ENCODE peak calls at places on chromosomes 11 and 22, in five cellular contexts. One of them, this sample, is unnamed.

GRCh38 chr11:69654660-69655478 is 13.9 kb downstream of the CCND1 start:
- DNase-seq in esophagus squamous epithelium: no peak
- DNase-seq in skeletal muscle cell: no peak
- DNase-seq in epithelial cell of prostate: no peak
- DNase-seq in HEK293T: no peak
- DNase-seq in this sample: no peak

GRCh38 chr22:28366856-28367255 is 312.8 kb downstream of the TTC28 start:
- DNase-seq in esophagus squamous epithelium: no peak
- DNase-seq in epithelial cell of prostate: no peak
- DNase-seq in skeletal muscle cell: no peak
- DNase-seq in HEK293T: no peak
- DNase-seq in this sample: no peak

GRCh38 chr22:42912049-42912448 is 55.0 kb upstream of the ARFGAP3 start:
- DNase-seq in esophagus squamous epithelium: no peak
- DNase-seq in epithelial cell of prostate: no peak
- DNase-seq in skeletal muscle cell: no peak
- DNase-seq in HEK293T: no peak
- DNase-seq in this sample: no peak

GRCh38 chr11:65884716-65885092 is 3.6 kb downstream of the FIBP start:
- DNase-seq in esophagus squamous epithelium: no peak
- DNase-seq in skeletal muscle cell: no peak
- DNase-seq in HEK293T: peak; percentile 76
- DNase-seq in epithelial cell of prostate: no peak
- DNase-seq in this sample: no peak

GRCh38 chr11:112724194-112724790 is 236.9 kb upstream of the NCAM1 start:
- DNase-seq in skeletal muscle cell: no peak
- DNase-seq in HEK293T: no peak
- DNase-seq in epithelial cell of prostate: no peak
- DNase-seq in esophagus squamous epithelium: no peak
- DNase-seq in this sample: no peak

GRCh38 chr11:9379046-9379445 is 5.4 kb upstream of the IPO7 start:
- DNase-seq in skeletal muscle cell: no peak
- DNase-seq in epithelial cell of prostate: no peak
- DNase-seq in HEK293T: no peak
- DNase-seq in esophagus squamous epithelium: no peak
- DNase-seq in this sample: no peak

GRCh38 chr11:103811870-103812509 is 224.4 kb upstream of the DDI1 start:
- DNase-seq in HEK293T: no peak
- DNase-seq in epithelial cell of prostate: no peak
- DNase-seq in skeletal muscle cell: no peak
- DNase-seq in esophagus squamous epithelium: no peak
- DNase-seq in this sample: no peak

GRCh38 chr22:29348956-29349355 is 33.5 kb upstream of the RASL10A start:
- DNase-seq in skeletal muscle cell: no peak
- DNase-seq in esophagus squamous epithelium: no peak
- DNase-seq in HEK293T: no peak
- DNase-seq in epithelial cell of prostate: peak; percentile 54
- DNase-seq in this sample: no peak

GRCh38 chr11:130909650-130910049 is 6.6 kb downstream of the SNX19 start:
- DNase-seq in epithelial cell of prostate: no peak
- DNase-seq in skeletal muscle cell: peak; percentile 84
- DNase-seq in esophagus squamous epithelium: no peak
- DNase-seq in HEK293T: no peak
- DNase-seq in this sample: no peak